ENCODE peak calls at places on chromosomes 16 and 17, in nine cellular contexts. One of them, this sample, is unnamed.

GRCh38 chr16:11256657-11257130 is 690 bp upstream of the SOCS1 start:
- DNase-seq in heart right ventricle: peak
- DNase-seq in lower leg skin: peak
- DNase-seq in epithelial cell of proximal tubule: no peak
- DNase-seq in fibroblast of lung: peak
- DNase-seq in H1: no peak
- DNase-seq in coronary artery: peak
- DNase-seq in AG09309: no peak
- DNase-seq in gastrocnemius medialis: peak
- DNase-seq in this sample: no peak

GRCh38 chr16:58459344-58460218 is 40.4 kb upstream of the NDRG4 start:
- DNase-seq in fibroblast of lung: peak
- DNase-seq in lower leg skin: peak
- DNase-seq in gastrocnemius medialis: no peak
- DNase-seq in H1: no peak
- DNase-seq in epithelial cell of proximal tubule: peak
- DNase-seq in coronary artery: no peak
- DNase-seq in AG09309: no peak
- DNase-seq in heart right ventricle: peak
- DNase-seq in this sample: no peak

GRCh38 chr16:80932725-80933124 is 74.0 kb downstream of the CMC2 start:
- DNase-seq in heart right ventricle: peak
- DNase-seq in fibroblast of lung: peak
- DNase-seq in epithelial cell of proximal tubule: peak
- DNase-seq in gastrocnemius medialis: peak
- DNase-seq in AG09309: peak
- DNase-seq in lower leg skin: peak
- DNase-seq in H1: no peak
- DNase-seq in coronary artery: peak
- DNase-seq in this sample: no peak

GRCh38 chr17:28180449-28180848 is 138.0 kb downstream of the NLK start:
- DNase-seq in epithelial cell of proximal tubule: no peak
- DNase-seq in H1: no peak
- DNase-seq in AG09309: peak
- DNase-seq in fibroblast of lung: peak
- DNase-seq in coronary artery: no peak
- DNase-seq in heart right ventricle: no peak
- DNase-seq in lower leg skin: no peak
- DNase-seq in gastrocnemius medialis: no peak
- DNase-seq in this sample: no peak

GRCh38 chr17:81635431-81635830 is 1.5 kb downstream of the NPLOC4 start:
- DNase-seq in heart right ventricle: no peak
- DNase-seq in lower leg skin: no peak
- DNase-seq in epithelial cell of proximal tubule: no peak
- DNase-seq in gastrocnemius medialis: peak
- DNase-seq in coronary artery: no peak
- DNase-seq in H1: no peak
- DNase-seq in fibroblast of lung: no peak
- DNase-seq in AG09309: no peak
- DNase-seq in this sample: no peak

GRCh38 chr17:45234641-45235040 is 13.0 kb downstream of the FMNL1 start:
- DNase-seq in heart right ventricle: no peak
- DNase-seq in epithelial cell of proximal tubule: no peak
- DNase-seq in H1: peak
- DNase-seq in fibroblast of lung: no peak
- DNase-seq in coronary artery: no peak
- DNase-seq in AG09309: no peak
- DNase-seq in gastrocnemius medialis: no peak
- DNase-seq in lower leg skin: no peak
- DNase-seq in this sample: no peak

GRCh38 chr16:19563377-19563776 is 7.9 kb downstream of the VPS35L start:
- DNase-seq in epithelial cell of proximal tubule: no peak
- DNase-seq in fibroblast of lung: no peak
- DNase-seq in coronary artery: no peak
- DNase-seq in heart right ventricle: no peak
- DNase-seq in AG09309: no peak
- DNase-seq in lower leg skin: no peak
- DNase-seq in gastrocnemius medialis: no peak
- DNase-seq in H1: no peak
- DNase-seq in this sample: no peak

GRCh38 chr16:165539-166374 is at the start of gene HBM:
- DNase-seq in heart right ventricle: no peak
- DNase-seq in AG09309: no peak
- DNase-seq in gastrocnemius medialis: no peak
- DNase-seq in H1: no peak
- DNase-seq in coronary artery: no peak
- DNase-seq in lower leg skin: no peak
- DNase-seq in epithelial cell of proximal tubule: no peak
- DNase-seq in fibroblast of lung: no peak
- DNase-seq in this sample: no peak

GRCh38 chr17:31060814-31061550 is 33.8 kb upstream of the NF1 start:
- DNase-seq in fibroblast of lung: no peak
- DNase-seq in lower leg skin: no peak
- DNase-seq in H1: no peak
- DNase-seq in AG09309: no peak
- DNase-seq in heart right ventricle: no peak
- DNase-seq in gastrocnemius medialis: no peak
- DNase-seq in coronary artery: no peak
- DNase-seq in epithelial cell of proximal tubule: no peak
- DNase-seq in this sample: peak

GRCh38 chr17:51427259-51428255 is 167.2 kb downstream of the UTP18 start:
- DNase-seq in AG09309: no peak
- DNase-seq in epithelial cell of proximal tubule: no peak
- DNase-seq in fibroblast of lung: no peak
- DNase-seq in heart right ventricle: no peak
- DNase-seq in lower leg skin: no peak
- DNase-seq in H1: no peak
- DNase-seq in coronary artery: no peak
- DNase-seq in gastrocnemius medialis: no peak
- DNase-seq in this sample: no peak

GRCh38 chr16:61890346-61890745 is 145.9 kb downstream of the CDH8 start:
- DNase-seq in epithelial cell of proximal tubule: no peak
- DNase-seq in fibroblast of lung: no peak
- DNase-seq in heart right ventricle: no peak
- DNase-seq in coronary artery: no peak
- DNase-seq in gastrocnemius medialis: no peak
- DNase-seq in H1: no peak
- DNase-seq in lower leg skin: no peak
- DNase-seq in AG09309: no peak
- DNase-seq in this sample: no peak

GRCh38 chr17:61221597-61222471 is 177.8 kb upstream of the TBX2 start:
- DNase-seq in coronary artery: no peak
- DNase-seq in lower leg skin: no peak
- DNase-seq in gastrocnemius medialis: no peak
- DNase-seq in heart right ventricle: no peak
- DNase-seq in fibroblast of lung: no peak
- DNase-seq in epithelial cell of proximal tubule: no peak
- DNase-seq in AG09309: no peak
- DNase-seq in H1: no peak
- DNase-seq in this sample: no peak

GRCh38 chr17:81902653-81903414 is 796 bp downstream of the NPB start:
- DNase-seq in lower leg skin: no peak
- DNase-seq in coronary artery: no peak
- DNase-seq in AG09309: no peak
- DNase-seq in fibroblast of lung: no peak
- DNase-seq in H1: no peak
- DNase-seq in heart right ventricle: peak
- DNase-seq in gastrocnemius medialis: no peak
- DNase-seq in epithelial cell of proximal tubule: no peak
- DNase-seq in this sample: no peak

GRCh38 chr17:50468120-50469004 is at the start of gene CHAD:
- DNase-seq in fibroblast of lung: no peak
- DNase-seq in AG09309: no peak
- DNase-seq in heart right ventricle: no peak
- DNase-seq in lower leg skin: no peak
- DNase-seq in epithelial cell of proximal tubule: no peak
- DNase-seq in coronary artery: peak
- DNase-seq in H1: peak
- DNase-seq in gastrocnemius medialis: no peak
- DNase-seq in this sample: no peak

GRCh38 chr17:37825851-37826250 is 81.0 kb upstream of the HNF1B start:
- DNase-seq in gastrocnemius medialis: no peak
- DNase-seq in coronary artery: no peak
- DNase-seq in epithelial cell of proximal tubule: no peak
- DNase-seq in lower leg skin: no peak
- DNase-seq in fibroblast of lung: no peak
- DNase-seq in heart right ventricle: no peak
- DNase-seq in AG09309: no peak
- DNase-seq in H1: no peak
- DNase-seq in this sample: no peak

GRCh38 chr17:80894439-80894721 is 97.3 kb upstream of the CHMP6 start:
- DNase-seq in fibroblast of lung: no peak
- DNase-seq in H1: no peak
- DNase-seq in heart right ventricle: no peak
- DNase-seq in coronary artery: no peak
- DNase-seq in AG09309: no peak
- DNase-seq in epithelial cell of proximal tubule: no peak
- DNase-seq in lower leg skin: no peak
- DNase-seq in gastrocnemius medialis: no peak
- DNase-seq in this sample: no peak

GRCh38 chr16:1673424-1674151 is 4.5 kb upstream of the JPT2 start:
- DNase-seq in lower leg skin: no peak
- DNase-seq in heart right ventricle: no peak
- DNase-seq in gastrocnemius medialis: no peak
- DNase-seq in H1: no peak
- DNase-seq in fibroblast of lung: no peak
- DNase-seq in epithelial cell of proximal tubule: no peak
- DNase-seq in AG09309: no peak
- DNase-seq in coronary artery: no peak
- DNase-seq in this sample: no peak
- TF ChIP-seq CTCF in lower leg skin: no peak
- TF ChIP-seq CTCF in heart right ventricle: no peak
- TF ChIP-seq CTCF in gastrocnemius medialis: no peak
- TF ChIP-seq CTCF in H1: no peak
- TF ChIP-seq CTCF in fibroblast of lung: no peak
- TF ChIP-seq CTCF in epithelial cell of proximal tubule: no peak
- TF ChIP-seq CTCF in AG09309: no peak
- TF ChIP-seq CTCF in coronary artery: no peak
- TF ChIP-seq CTCF in this sample: no peak

GRCh38 chr17:21287703-21288449 is 3.4 kb downstream of the MAP2K3 start:
- DNase-seq in lower leg skin: peak
- DNase-seq in AG09309: peak
- DNase-seq in heart right ventricle: peak
- DNase-seq in fibroblast of lung: peak
- DNase-seq in coronary artery: peak
- DNase-seq in H1: no peak
- DNase-seq in epithelial cell of proximal tubule: peak
- DNase-seq in gastrocnemius medialis: peak
- DNase-seq in this sample: peak
- H3K4me3 ChIP-seq in lower leg skin: no peak
- H3K4me3 ChIP-seq in AG09309: peak
- H3K4me3 ChIP-seq in heart right ventricle: peak
- H3K4me3 ChIP-seq in fibroblast of lung: peak
- H3K4me3 ChIP-seq in coronary artery: peak
- H3K4me3 ChIP-seq in H1: no peak
- H3K4me3 ChIP-seq in epithelial cell of proximal tubule: peak
- H3K4me3 ChIP-seq in gastrocnemius medialis: peak
- H3K4me3 ChIP-seq in this sample: peak

GRCh38 chr16:86812363-86812970 is 234.1 kb downstream of the FOXL1 start:
- DNase-seq in H1: no peak
- DNase-seq in lower leg skin: no peak
- DNase-seq in gastrocnemius medialis: no peak
- DNase-seq in fibroblast of lung: no peak
- DNase-seq in epithelial cell of proximal tubule: no peak
- DNase-seq in AG09309: no peak
- DNase-seq in heart right ventricle: no peak
- DNase-seq in coronary artery: no peak
- DNase-seq in this sample: no peak

GRCh38 chr16:86808863-86809444 is 230.6 kb downstream of the FOXL1 start:
- DNase-seq in H1: no peak
- DNase-seq in coronary artery: no peak
- DNase-seq in AG09309: no peak
- DNase-seq in fibroblast of lung: no peak
- DNase-seq in heart right ventricle: no peak
- DNase-seq in lower leg skin: no peak
- DNase-seq in epithelial cell of proximal tubule: no peak
- DNase-seq in gastrocnemius medialis: no peak
- DNase-seq in this sample: no peak

GRCh38 chr16:86810062-86810461 is 231.7 kb downstream of the FOXL1 start:
- DNase-seq in epithelial cell of proximal tubule: no peak
- DNase-seq in coronary artery: no peak
- DNase-seq in fibroblast of lung: no peak
- DNase-seq in AG09309: no peak
- DNase-seq in H1: no peak
- DNase-seq in heart right ventricle: no peak
- DNase-seq in lower leg skin: no peak
- DNase-seq in gastrocnemius medialis: no peak
- DNase-seq in this sample: no peak

GRCh38 chr16:86806838-86807351 is 228.5 kb downstream of the FOXL1 start:
- DNase-seq in AG09309: no peak
- DNase-seq in gastrocnemius medialis: no peak
- DNase-seq in lower leg skin: no peak
- DNase-seq in heart right ventricle: no peak
- DNase-seq in fibroblast of lung: peak
- DNase-seq in H1: peak
- DNase-seq in coronary artery: no peak
- DNase-seq in epithelial cell of proximal tubule: no peak
- DNase-seq in this sample: no peak

DNA sequence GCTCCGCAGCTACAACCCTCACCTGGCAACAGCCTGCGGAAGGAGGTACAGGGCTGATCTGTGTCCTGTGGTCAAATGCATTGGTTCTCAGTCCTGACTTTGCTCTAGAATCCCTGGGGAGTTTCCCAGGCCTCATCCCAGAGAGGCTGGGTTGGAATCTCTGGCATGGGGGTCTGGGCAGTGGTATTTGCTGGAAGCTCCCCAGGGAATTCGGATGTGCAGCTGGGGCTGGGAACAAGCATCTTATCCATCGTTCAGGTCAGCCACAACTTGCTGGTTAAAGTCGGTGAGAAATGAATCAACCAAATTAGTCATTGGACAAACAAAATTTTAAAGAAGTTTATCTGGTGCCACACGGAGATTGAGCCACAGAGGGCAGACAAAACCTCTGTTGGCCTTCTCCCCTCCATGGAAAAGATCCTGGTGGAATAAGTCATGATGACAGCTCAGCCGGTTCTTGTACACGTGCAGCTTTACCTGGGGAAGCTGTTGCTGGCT is 231.2 kb downstream of the FOXL1 start:
- DNase-seq in fibroblast of lung: peak
- DNase-seq in AG09309: peak
- DNase-seq in H1: no peak
- DNase-seq in coronary artery: no peak
- DNase-seq in gastrocnemius medialis: no peak
- DNase-seq in heart right ventricle: no peak
- DNase-seq in epithelial cell of proximal tubule: no peak
- DNase-seq in lower leg skin: no peak
- DNase-seq in this sample: no peak
- TF ChIP-seq CTCF in fibroblast of lung: no peak
- TF ChIP-seq CTCF in AG09309: peak
- TF ChIP-seq CTCF in H1: no peak
- TF ChIP-seq CTCF in coronary artery: no peak
- TF ChIP-seq CTCF in gastrocnemius medialis: no peak
- TF ChIP-seq CTCF in heart right ventricle: no peak
- TF ChIP-seq CTCF in epithelial cell of proximal tubule: no peak
- TF ChIP-seq CTCF in lower leg skin: no peak
- TF ChIP-seq CTCF in this sample: no peak

DNA sequence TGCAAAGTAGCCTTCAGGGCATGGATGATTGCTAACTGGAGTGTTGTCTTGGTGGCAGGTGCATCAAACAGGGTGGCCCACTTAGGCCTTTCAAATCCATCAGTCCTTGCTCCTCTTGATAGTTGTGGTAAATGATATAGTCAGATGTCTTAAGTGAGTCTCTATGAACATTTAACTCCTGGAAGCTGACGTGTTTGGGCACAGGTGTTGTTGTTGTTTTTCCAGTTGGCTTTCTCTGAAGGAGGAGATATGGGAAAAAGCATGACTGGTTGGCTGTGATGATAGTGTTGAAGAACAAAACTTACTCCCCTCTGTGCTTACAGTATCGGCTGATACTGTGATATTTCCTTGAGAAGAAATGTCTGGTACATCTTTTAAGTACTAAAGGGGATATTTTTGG is 18.0 kb downstream of the TNRC6A start:
- DNase-seq in H1: no peak
- DNase-seq in lower leg skin: no peak
- DNase-seq in fibroblast of lung: no peak
- DNase-seq in AG09309: no peak
- DNase-seq in coronary artery: no peak
- DNase-seq in gastrocnemius medialis: peak
- DNase-seq in epithelial cell of proximal tubule: no peak
- DNase-seq in heart right ventricle: no peak
- DNase-seq in this sample: no peak
- H3K4me3 ChIP-seq in H1: no peak
- H3K4me3 ChIP-seq in lower leg skin: no peak
- H3K4me3 ChIP-seq in fibroblast of lung: no peak
- H3K4me3 ChIP-seq in AG09309: no peak
- H3K4me3 ChIP-seq in coronary artery: no peak
- H3K4me3 ChIP-seq in gastrocnemius medialis: no peak
- H3K4me3 ChIP-seq in epithelial cell of proximal tubule: no peak
- H3K4me3 ChIP-seq in heart right ventricle: no peak
- H3K4me3 ChIP-seq in this sample: no peak

This sample was measured in GM12864.